ENCODE peak calls at places on chromosomes 2 and 18, in seven cellular contexts. D is fibroblast of pulmonary artery; A is GM20000; S is CD4-positive, alpha-beta T cell; R is midbrain; U is GM06990; J is SW480. L is an unnamed sample.

GRCh38 chr2:1153959-1154358 is 203.3 kb downstream of the SNTG2 start:
- DNase-seq in D (no peak), A (no peak), S (no peak), R (no peak), U (no peak), J (no peak), L (no peak)

GRCh38 chr18:76875390-76876330 is 53.3 kb downstream of the ZNF236 start:
- DNase-seq in D (peak; percentile 55), A (peak; percentile 60), S (peak; percentile 16), R (peak; percentile 36), U (peak; percentile 27), J (peak; percentile 2), L (peak; percentile 34)

GRCh38 chr18:51668632-51669031 is 471.2 kb upstream of the MEX3C start:
- DNase-seq in D (no peak), A (no peak), S (no peak), R (no peak), U (no peak), J (no peak), L (no peak)

GRCh38 chr18:26909599-26910290 is 44.2 kb upstream of the AQP4 start:
- DNase-seq in D (no peak), A (no peak), S (no peak), R (peak; percentile 35), U (no peak), J (peak; percentile 2), L (no peak)

GRCh38 chr2:62284471-62284870 is 88.6 kb downstream of the B3GNT2 start:
- DNase-seq in D (no peak), A (no peak), S (no peak), R (no peak), U (no peak), J (no peak), L (no peak)

GRCh38 chr18:62131305-62131909 is 55.4 kb downstream of the PIGN start:
- DNase-seq in D (peak; percentile 84), A (peak; percentile 46), S (peak; percentile 46), R (peak; percentile 56), U (no peak), J (peak; percentile 10), L (peak; percentile 50)

GRCh38 chr2:150784389-150784788 is 296.9 kb upstream of the RND3 start:
- DNase-seq in D (peak; percentile 19), A (no peak), S (no peak), R (no peak), U (no peak), J (no peak), L (no peak)

GRCh38 chr2:54724560-54725342 is 1.3 kb downstream of the EML6 start:
- DNase-seq in D (no peak), A (peak; percentile 66), S (no peak), R (peak; percentile 23), U (peak; percentile 34), J (peak; percentile 25), L (peak; percentile 75)